ENCODE peak calls at places on chromosomes 2 and 18, in six cellular contexts. E is adipocyte, L is K562, H is left lung, C is thoracic aorta, F is Caco-2. X is an unnamed sample.

GRCh38 chr2:157032019-157032418 is 225.5 kb upstream of the GALNT5 start:
- DNase-seq in H (no peak), C (no peak), L (no peak), E (peak; percentile 87), F (no peak), X (no peak)

GRCh38 chr2:120293991-120294329 is 41.3 kb downstream of the RALB start:
- DNase-seq in C (no peak), F (no peak), L (no peak), E (no peak), H (no peak), X (no peak)

GRCh38 chr2:52955079-52955478 is 812.5 kb upstream of the CHAC2 start:
- DNase-seq in E (no peak), C (no peak), H (no peak), L (no peak), F (no peak), X (no peak)

GRCh38 chr2:163652741-163653140 is 83.1 kb downstream of the FIGN start:
- DNase-seq in F (no peak), L (no peak), E (no peak), H (no peak), C (no peak), X (no peak)

GRCh38 chr18:69250305-69251151 is 150.2 kb upstream of the DOK6 start:
- DNase-seq in E (peak; percentile 95), C (no peak), H (no peak), L (no peak), F (no peak), X (no peak)

GRCh38 chr18:73793386-73793785 is 354.2 kb downstream of the FBXO15 start:
- DNase-seq in E (peak; percentile 69), C (no peak), L (no peak), H (no peak), F (peak; percentile 7), X (no peak)

GRCh38 chr2:55843096-55843991 is 80.2 kb downstream of the EFEMP1 start:
- DNase-seq in E (peak; percentile 78), L (no peak), C (no peak), F (peak; percentile 89), H (peak; percentile 54), X (no peak)

GRCh38 chr2:8956789-8957188 is 46.7 kb downstream of the MBOAT2 start:
- DNase-seq in H (no peak), E (no peak), C (no peak), L (no peak), F (no peak), X (no peak)

GRCh38 chr18:63697261-63697660 is 5.5 kb upstream of the SERPINB11 start:
- DNase-seq in F (no peak), E (peak; percentile 9), H (no peak), C (no peak), L (no peak), X (no peak)

GRCh38 chr2:25388491-25388890 is 46.8 kb upstream of the DNMT3A start:
- DNase-seq in F (no peak), C (no peak), E (no peak), L (no peak), H (no peak), X (no peak)

GRCh38 chr2:241567776-241568175 is 9.2 kb downstream of the BOK start:
- DNase-seq in L (no peak), F (no peak), E (no peak), H (peak; percentile 17), C (no peak), X (no peak)

GRCh38 chr2:237208373-237209045 is 122.8 kb downstream of the COPS8 start:
- DNase-seq in C (no peak), L (no peak), F (no peak), H (no peak), E (peak; percentile 91), X (no peak)

GRCh38 chr2:182715121-182715895 is 749 bp upstream of the DNAJC10 start:
- DNase-seq in C (no peak), E (peak; percentile 48), H (no peak), L (no peak), F (peak; percentile 10), X (no peak)

GRCh38 chr2:64153811-64154210 is 9.6 kb upstream of the PELI1 start:
- DNase-seq in C (no peak), L (no peak), F (no peak), H (no peak), E (no peak), X (no peak)

GRCh38 chr2:232420463-232421188 is 14.0 kb downstream of the ALPG start:
- DNase-seq in E (peak; percentile 32), H (no peak), C (no peak), F (peak; percentile 64), L (no peak), X (no peak)

GRCh38 chr2:188598551-188598950 is 306.9 kb downstream of the GULP1 start:
- DNase-seq in E (no peak), F (no peak), H (no peak), L (no peak), C (no peak), X (no peak)

GRCh38 chr2:229153946-229154345 is 117.1 kb downstream of the PID1 start:
- DNase-seq in C (no peak), H (no peak), E (no peak), F (no peak), L (no peak), X (no peak)

GRCh38 chr2:200377774-200378336 is 71.4 kb downstream of the SPATS2L start:
- DNase-seq in E (no peak), L (peak; percentile 41), F (peak; percentile 82), C (no peak), H (no peak), X (no peak)

GRCh38 chr2:62383843-62384242 is 122.2 kb downstream of the TMEM17 start:
- DNase-seq in E (no peak), H (no peak), F (no peak), C (no peak), L (no peak), X (no peak)

GRCh38 chr18:45954070-45954712 is 12.9 kb downstream of the EPG5 start:
- DNase-seq in L (no peak), F (no peak), E (peak; percentile 87), C (no peak), H (no peak), X (no peak)

GRCh38 chr2:163319006-163319405 is 416.8 kb downstream of the FIGN start:
- DNase-seq in L (no peak), H (no peak), F (no peak), E (peak; percentile 42), C (no peak), X (no peak)

GRCh38 chr2:167823066-167823465 is 424.3 kb downstream of the STK39 start:
- DNase-seq in C (no peak), F (no peak), E (no peak), H (no peak), L (no peak), X (no peak)
- H3K36me3 ChIP-seq in C (no peaks in the 10 kb centered on the region), F (no peaks in the 10 kb centered on the region), E (no peaks in the 10 kb centered on the region), H (no peaks in the 10 kb centered on the region), L (peaks cover 78% of the 10 kb centered on the region), X (no peaks in the 10 kb centered on the region)

GRCh38 chr18:78699516-78699915 is 280.1 kb upstream of the SALL3 start:
- DNase-seq in F (no peak), C (no peak), H (no peak), L (no peak), E (no peak), X (no peak)

GRCh38 chr18:78703297-78703696 is 276.3 kb upstream of the SALL3 start:
- DNase-seq in C (no peak), H (no peak), E (no peak), L (no peak), F (no peak), X (no peak)

GRCh38 chr18:78701753-78702409 is 277.7 kb upstream of the SALL3 start:
- DNase-seq in L (no peak), F (no peak), H (no peak), E (no peak), C (no peak), X (no peak)

GRCh38 chr18:78709271-78709809 is 270.3 kb upstream of the SALL3 start:
- DNase-seq in H (no peak), L (no peak), E (no peak), F (no peak), C (no peak), X (no peak)

DNA sequence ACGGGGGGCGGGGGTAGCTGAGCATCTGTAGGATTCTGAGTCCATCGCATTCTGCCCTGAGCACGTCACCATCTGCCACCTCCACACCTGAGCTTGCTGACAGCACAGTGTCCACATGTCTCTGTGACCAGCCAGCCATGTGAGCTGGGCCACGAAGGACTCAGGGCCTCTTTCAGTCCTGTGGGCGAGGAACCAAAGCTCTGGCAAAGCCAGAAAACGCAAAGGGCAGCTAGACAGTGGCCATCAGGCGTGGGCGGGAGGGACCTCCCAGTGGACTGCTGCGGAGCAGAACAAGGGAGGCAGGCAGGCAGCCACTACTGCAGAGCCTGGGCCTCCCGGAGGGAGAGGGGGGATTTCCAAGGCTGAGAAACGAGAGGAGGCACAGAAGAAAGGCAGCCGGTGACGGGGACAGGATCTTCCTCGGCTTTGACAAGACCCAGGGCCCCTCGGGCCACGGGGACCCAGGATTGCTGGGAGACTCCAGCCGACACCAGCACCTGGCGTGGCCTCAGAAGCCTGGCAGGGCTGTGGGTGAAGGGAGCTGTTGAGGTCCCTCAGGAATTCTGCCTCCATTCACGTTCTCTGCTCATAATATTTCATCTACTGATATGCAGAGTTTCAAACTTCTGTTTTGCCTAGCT is 274.5 kb upstream of the SALL3 start:
- DNase-seq in H (no peak), F (no peak), E (no peak), L (no peak), C (no peak), X (no peak)
- H3K27me3 ChIP-seq in H (peaks cover 16% of the 10 kb centered on the region), F (no peaks in the 10 kb centered on the region), E (no peaks in the 10 kb centered on the region), L (no peaks in the 10 kb centered on the region), C (no peaks in the 10 kb centered on the region), X (no peaks in the 10 kb centered on the region)

DNA sequence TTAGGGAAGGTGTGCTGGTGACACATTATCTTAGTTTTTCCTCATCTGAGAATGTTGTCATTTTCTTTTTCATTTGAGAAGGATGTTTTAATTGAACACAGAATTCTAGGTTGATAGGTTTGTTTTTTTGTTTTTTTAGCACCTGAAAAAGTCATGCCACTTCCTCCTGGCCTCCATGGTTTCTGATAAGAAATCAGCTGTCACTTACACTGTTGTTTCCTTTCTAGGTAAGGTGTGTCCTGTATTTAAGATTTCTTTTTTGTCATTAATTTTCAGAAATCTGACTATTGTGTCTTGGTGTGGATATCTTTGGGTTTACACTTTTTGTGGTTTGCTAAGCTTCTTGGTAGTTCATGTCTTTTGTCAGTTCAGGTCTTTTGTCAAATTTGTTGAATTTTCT is 99.3 kb downstream of the ROCK1 start:
- DNase-seq in H (no peak), C (no peak), L (no peak), F (no peak), E (no peak), X (no peak)
- H3K36me3 ChIP-seq in H (peaks cover 72% of the 10 kb centered on the region), C (peaks cover 29% of the 10 kb centered on the region), L (peaks cover 30% of the 10 kb centered on the region), F (peaks cover 7% of the 10 kb centered on the region), E (peaks cover 60% of the 10 kb centered on the region), X (peaks cover 6% of the 10 kb centered on the region)

DNA sequence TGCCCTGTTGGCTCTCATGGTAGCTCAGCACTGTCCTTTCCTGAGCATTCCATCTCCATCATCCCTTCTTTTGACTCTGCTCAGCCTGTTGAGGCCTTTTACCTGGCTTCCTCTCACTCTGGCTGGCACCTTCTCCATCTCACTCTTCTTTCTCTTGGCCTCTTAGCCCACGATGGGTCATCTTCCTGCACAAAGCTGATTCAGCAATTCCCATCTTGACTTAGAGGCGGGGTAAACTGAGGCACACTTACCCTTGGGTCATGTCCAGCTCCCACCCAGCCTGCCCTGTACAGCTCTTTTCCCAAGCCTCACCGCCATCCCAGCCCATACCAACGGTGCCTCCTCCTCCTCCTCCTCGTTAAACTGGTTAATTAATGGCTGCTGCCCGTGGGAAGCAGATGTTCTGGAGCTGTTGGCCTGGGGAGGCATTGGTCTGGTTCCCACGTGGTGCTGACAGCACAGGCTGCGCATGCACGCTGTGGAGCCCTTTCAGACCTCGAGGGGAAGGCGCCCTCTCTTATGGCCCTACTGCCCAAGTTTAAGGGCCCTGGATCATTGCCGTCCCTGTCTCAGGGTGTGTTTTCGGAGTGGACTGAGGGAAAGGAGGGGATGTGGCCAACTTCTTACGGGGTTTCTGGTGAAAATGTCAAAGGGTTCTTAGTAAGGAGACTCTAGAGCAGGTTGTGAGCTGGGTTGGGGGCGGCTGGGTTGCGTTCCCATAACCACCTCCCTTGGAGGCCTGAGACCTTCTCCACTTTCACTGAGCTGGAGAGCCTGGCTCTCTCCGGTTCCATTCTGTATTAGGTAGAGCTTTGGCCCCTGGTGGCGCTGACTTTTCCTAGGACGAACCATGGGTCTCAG is 10.9 kb downstream of the WNT10A start:
- DNase-seq in E (no peak), H (no peak), F (no peak), L (no peak), C (no peak), X (no peak)
- H3K27me3 ChIP-seq in E (peaks cover 67% of the 10 kb centered on the region), H (peaks cover 79% of the 10 kb centered on the region), F (no peaks in the 10 kb centered on the region), L (peaks cover 2% of the 10 kb centered on the region), C (peaks cover 4% of the 10 kb centered on the region), X (peaks cover 85% of the 10 kb centered on the region)

X was measured in iPS DF 6.9.